ENCODE peak calls at places on chromosomes 13 and 19, in six cellular contexts. I is SK-N-SH, G is dorsolateral prefrontal cortex, C is tibial nerve, Z is AG04450, D is lower leg skin. P is an unnamed sample.

GRCh38 chr13:31968473-31968872 is 63.1 kb upstream of the FRY start:
- DNase-seq in D (no peak), C (no peak), G (no peak), Z (no peak), I (no peak), P (peak; percentile 64)

GRCh38 chr19:47480658-47481057 is 3.4 kb downstream of the KPTN start:
- DNase-seq in C (no peak), D (no peak), G (no peak), Z (no peak), I (no peak), P (no peak)

GRCh38 chr19:34431681-34432402 is 3.7 kb downstream of the UBA2 start:
- DNase-seq in I (no peak), D (no peak), Z (peak; percentile 41), G (no peak), C (no peak), P (no peak)

GRCh38 chr19:51743405-51743804 is 8.3 kb downstream of the FPR1 start:
- DNase-seq in G (no peak), C (no peak), I (no peak), D (no peak), Z (no peak), P (no peak)

GRCh38 chr19:58037927-58038687 is 4.3 kb downstream of the ZSCAN1 start:
- DNase-seq in I (no peak), D (no peak), Z (no peak), G (peak; percentile 71), C (no peak), P (no peak)

GRCh38 chr13:73849292-73849691 is 284.9 kb downstream of the KLF12 start:
- DNase-seq in Z (no peak), G (no peak), I (no peak), C (no peak), D (no peak), P (peak; percentile 61)

GRCh38 chr19:47652285-47652684 is 43.4 kb downstream of the BICRA start:
- DNase-seq in I (no peak), G (no peak), D (no peak), Z (no peak), C (no peak), P (no peak)

GRCh38 chr19:4069331-4069959 is 2.7 kb upstream of the ZBTB7A start:
- DNase-seq in D (no peak), I (no peak), G (no peak), Z (no peak), C (no peak), P (no peak)

GRCh38 chr19:46859637-46860124 is 1.1 kb upstream of the ARHGAP35 start:
- DNase-seq in D (peak; percentile 76), Z (no peak), C (peak; percentile 84), I (peak; percentile 58), G (no peak), P (no peak)

GRCh38 chr19:29505034-29505824 is 20.6 kb upstream of the VSTM2B start:
- DNase-seq in D (no peak), G (peak; percentile 93), Z (no peak), C (no peak), I (no peak), P (no peak)

GRCh38 chr13:28347456-28348371 is 147.2 kb downstream of the FLT1 start:
- DNase-seq in G (no peak), C (no peak), Z (no peak), I (no peak), D (no peak), P (no peak)

GRCh38 chr19:58353717-58354477 is 605 bp upstream of the A1BG start:
- DNase-seq in D (no peak), C (no peak), G (no peak), I (no peak), Z (no peak), P (no peak)

GRCh38 chr19:39659791-39660190 is 4.1 kb downstream of the LGALS16 start:
- DNase-seq in G (no peak), C (no peak), I (no peak), Z (no peak), D (no peak), P (no peak)

GRCh38 chr19:49985926-49986325 is 25.0 kb upstream of the SIGLEC11 start:
- DNase-seq in C (no peak), G (no peak), Z (no peak), I (no peak), D (no peak), P (no peak)

GRCh38 chr19:43848821-43849220 is 21.7 kb downstream of the ZNF283 start:
- DNase-seq in D (no peak), Z (no peak), I (no peak), C (no peak), G (no peak), P (no peak)

GRCh38 chr13:47033216-47033615 is 136.4 kb upstream of the HTR2A start:
- DNase-seq in D (no peak), C (no peak), I (no peak), Z (no peak), G (no peak), P (peak; percentile 57)
- H3K4me3 ChIP-seq in D (no peak overlapping the region), C (no peak overlapping the region), I (peak overlapping the region; percentile 53), Z (peak overlapping the region; percentile 44), G (no peak overlapping the region), P (peak overlapping the region; percentile 45)

GRCh38 chr13:35388456-35388855 is 88.0 kb downstream of the MAB21L1 start:
- DNase-seq in Z (no peak), C (no peak), I (no peak), D (no peak), G (no peak), P (peak; percentile 3)
- H3K4me3 ChIP-seq in Z (no peak overlapping the region), C (peak overlapping the region; percentile 8), I (peak overlapping the region; percentile 44), D (no peak overlapping the region), G (no peak overlapping the region), P (no peak overlapping the region)

DNA sequence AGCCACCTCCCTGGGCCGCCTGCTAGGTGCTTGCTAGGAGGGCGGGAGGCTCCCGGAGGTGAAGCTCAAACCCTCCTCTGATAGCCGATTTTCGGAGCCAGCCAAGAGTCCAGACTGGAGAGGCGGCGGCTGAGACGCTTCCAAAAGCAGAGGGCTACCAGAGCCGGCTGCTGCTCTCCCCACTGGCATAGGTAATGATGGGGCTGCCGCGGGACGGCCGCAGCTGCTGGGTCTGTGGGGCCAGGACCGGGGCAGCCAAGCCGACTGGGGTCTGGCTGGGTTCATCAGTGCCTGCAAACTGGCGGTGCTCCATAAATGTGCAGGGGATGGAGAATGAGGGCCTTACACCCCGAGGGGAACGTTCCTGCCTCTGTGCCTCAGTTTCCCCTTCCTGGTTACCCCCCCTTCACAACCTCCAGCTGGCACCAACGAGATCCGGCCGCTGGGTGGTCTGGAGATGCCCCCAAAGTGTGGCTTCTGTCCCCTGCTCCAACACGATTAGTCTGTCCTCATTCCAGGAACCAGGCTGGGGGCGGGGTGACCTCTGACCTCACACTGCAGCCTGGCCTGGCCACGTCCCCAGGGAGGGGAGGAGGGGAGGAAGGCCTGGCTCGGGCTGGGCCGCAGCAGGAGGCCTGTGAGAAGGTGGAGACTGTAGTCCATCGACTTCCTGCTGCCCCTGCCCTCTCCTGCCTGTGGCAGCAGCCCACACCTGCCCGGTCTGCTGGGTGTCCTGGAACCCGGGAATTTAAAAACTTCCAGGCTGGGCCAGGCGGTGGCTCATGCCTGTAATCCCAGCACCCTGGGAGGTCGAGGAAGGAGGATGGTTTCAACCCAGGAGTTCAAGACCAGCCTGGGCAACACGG is 3.8 kb upstream of the WDR18 start:
- DNase-seq in D (no peak), Z (no peak), I (no peak), C (no peak), G (no peak), P (no peak)
- H3K4me3 ChIP-seq in D (no peak overlapping the region), Z (no peak overlapping the region), I (no peak overlapping the region), C (no peak overlapping the region), G (no peak overlapping the region), P (no peak overlapping the region)

GRCh38 chr19:13833330-13834265 is 38.4 kb downstream of the ZSWIM4 start:
- DNase-seq in I (peak; percentile 99), Z (peak; percentile 53), C (peak; percentile 93), G (peak; percentile 90), D (peak; percentile 93), P (peak; percentile 90)
- H3K4me3 ChIP-seq in I (no peak overlapping the region), Z (peak overlapping the region; percentile 27), C (peak overlapping the region; percentile 26), G (peak overlapping the region; percentile 54), D (no peak overlapping the region), P (no peak overlapping the region)

GRCh38 chr19:35902870-35903475 is 644 bp downstream of the HCST start:
- DNase-seq in D (no peak), Z (no peak), C (no peak), G (no peak), I (no peak), P (no peak)

GRCh38 chr19:35901854-35902661 is at the start of gene HCST:
- DNase-seq in D (no peak), G (no peak), C (no peak), I (no peak), Z (no peak), P (no peak)

GRCh38 chr19:35903550-35904179 is 1.3 kb downstream of the HCST start:
- DNase-seq in D (peak; percentile 83), Z (no peak), G (peak; percentile 63), I (peak; percentile 75), C (peak; percentile 43), P (peak; percentile 58)

GRCh38 chr19:35899547-35900214 is 659 bp downstream of the NFKBID start:
- DNase-seq in D (peak; percentile 68), G (peak; percentile 75), C (peak; percentile 57), I (peak; percentile 95), Z (no peak), P (peak; percentile 80)

DNA sequence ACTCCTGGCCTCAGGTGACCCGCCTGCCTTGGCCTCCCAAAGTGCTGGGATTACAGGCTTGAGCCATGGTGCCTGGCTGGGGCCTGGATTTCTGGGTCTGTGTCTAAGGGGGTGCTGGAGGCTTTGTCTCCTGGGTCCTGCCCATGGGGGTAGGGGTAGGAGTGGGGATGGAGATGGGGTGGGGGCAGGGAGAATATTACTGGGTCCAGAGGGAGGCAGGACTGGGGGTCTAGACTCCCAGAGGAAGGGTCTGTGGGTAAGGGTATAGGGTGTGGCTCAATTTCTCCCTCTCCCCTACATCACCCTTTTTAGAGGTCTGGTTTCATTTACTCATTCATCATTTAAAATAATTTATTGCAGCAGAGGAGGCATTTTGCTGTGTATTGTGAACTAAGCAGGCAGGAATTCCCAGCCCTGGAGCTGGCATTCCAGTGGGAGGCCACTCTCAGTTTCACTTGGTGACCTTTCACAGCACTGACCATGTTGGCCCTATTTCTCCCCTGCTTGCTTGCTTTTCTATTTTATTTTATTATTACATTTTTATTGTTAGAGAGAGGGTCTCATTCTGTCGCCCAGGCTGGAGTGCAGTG is 810 bp upstream of the NFKBID start:
- DNase-seq in Z (no peak), I (no peak), G (no peak), C (no peak), D (no peak), P (peak; percentile 36)
- H3K4me3 ChIP-seq in Z (peak overlapping the region; percentile 74), I (peak overlapping the region; percentile 100), G (no peak overlapping the region), C (peak overlapping the region; percentile 80), D (peak overlapping the region; percentile 41), P (peak overlapping the region; percentile 73)

GRCh38 chr13:99655351-99656091 is 154.2 kb downstream of the TM9SF2 start:
- DNase-seq in Z (no peak), G (no peak), I (no peak), C (no peak), D (no peak), P (no peak)
- H3K4me3 ChIP-seq in Z (no peak overlapping the region), G (no peak overlapping the region), I (no peak overlapping the region), C (no peak overlapping the region), D (no peak overlapping the region), P (no peak overlapping the region)

GRCh38 chr13:51093574-51093973 is 17.5 kb downstream of the C13orf42 start:
- DNase-seq in Z (no peak), I (no peak), G (no peak), C (no peak), D (no peak), P (no peak)
- H3K4me3 ChIP-seq in Z (no peak overlapping the region), I (no peak overlapping the region), G (no peak overlapping the region), C (no peak overlapping the region), D (no peak overlapping the region), P (no peak overlapping the region)

P was measured in fibroblast of pulmonary artery.